ENCODE peak calls at places on chromosomes 1 and 21, in nine cellular contexts. Z is iPS DF 6.9; S is HL-60; B is caudate nucleus; V is right lobe of liver; R is IMR-90; O is CD8-positive, alpha-beta T cell; K is neural progenitor cell; A is RWPE1. P is an unnamed sample.

GRCh38 chr1:200099040-200099439 is 71.5 kb downstream of the NR5A2 start:
- DNase-seq in Z (no peak), S (no peak), B (no peak), V (no peak), R (no peak), O (no peak), K (no peak), A (no peak), P (no peak)

GRCh38 chr21:14883351-14883750 is 181.4 kb downstream of the NRIP1 start:
- DNase-seq in Z (no peak), S (no peak), B (no peak), V (no peak), R (no peak), O (no peak), K (no peak), A (no peak), P (no peak)

GRCh38 chr1:22398656-22399420 is 52.8 kb upstream of the ZBTB40 start:
- DNase-seq in Z (no peak), S (no peak), B (no peak), V (no peak), R (no peak), O (no peak), K (no peak), A (no peak), P (no peak)

GRCh38 chr1:25106981-25107642 is 125.2 kb downstream of the SYF2 start:
- DNase-seq in Z (no peak), S (no peak), B (no peak), V (no peak), R (no peak), O (no peak), K (no peak), A (no peak), P (no peak)

GRCh38 chr1:163820748-163821147 is 499.0 kb downstream of the NUF2 start:
- DNase-seq in Z (no peak), S (no peak), B (no peak), V (no peak), R (no peak), O (no peak), K (no peak), A (no peak), P (no peak)

GRCh38 chr1:109827466-109827865 is 63.7 kb upstream of the EPS8L3 start:
- DNase-seq in Z (no peak), S (no peak), B (no peak), V (no peak), R (no peak), O (no peak), K (no peak), A (no peak), P (no peak)

GRCh38 chr1:27970401-27970800 is 10.6 kb downstream of the XKR8 start:
- DNase-seq in Z (no peak), S (no peak), B (no peak), V (peak; percentile 27), R (peak; percentile 91), O (no peak), K (no peak), A (no peak), P (no peak)

GRCh38 chr1:243748706-243749283 is 101.2 kb downstream of the AKT3 start:
- DNase-seq in Z (no peak), S (peak; percentile 32), B (no peak), V (no peak), R (peak; percentile 88), O (no peak), K (peak; percentile 74), A (peak; percentile 73), P (peak; percentile 38)

GRCh38 chr1:225655509-225656258 is 2.8 kb upstream of the ENAH start:
- DNase-seq in Z (no peak), S (no peak), B (no peak), V (peak; percentile 67), R (peak; percentile 98), O (no peak), K (peak; percentile 4), A (peak; percentile 94), P (no peak)

GRCh38 chr1:63701187-63701586 is 72.6 kb upstream of the ROR1 start:
- DNase-seq in Z (no peak), S (no peak), B (no peak), V (no peak), R (no peak), O (no peak), K (no peak), A (no peak), P (no peak)

GRCh38 chr1:54310439-54311328 is 95.5 kb downstream of the SSBP3 start:
- DNase-seq in Z (peak; percentile 63), S (no peak), B (no peak), V (no peak), R (peak; percentile 39), O (no peak), K (peak; percentile 80), A (no peak), P (peak; percentile 85)

GRCh38 chr1:22349302-22350043 is 102.2 kb upstream of the ZBTB40 start:
- DNase-seq in Z (no peak), S (no peak), B (no peak), V (no peak), R (no peak), O (no peak), K (no peak), A (no peak), P (no peak)

GRCh38 chr1:40308036-40308727 is 8.9 kb downstream of the COL9A2 start:
- DNase-seq in Z (no peak), S (no peak), B (peak; percentile 38), V (no peak), R (no peak), O (no peak), K (no peak), A (no peak), P (no peak)

GRCh38 chr1:36199934-36200741 is 24.1 kb upstream of the THRAP3 start:
- DNase-seq in Z (no peak), S (no peak), B (no peak), V (no peak), R (peak; percentile 60), O (no peak), K (no peak), A (no peak), P (no peak)

GRCh38 chr1:87226341-87226760 is 102.3 kb upstream of the LMO4 start:
- DNase-seq in Z (peak; percentile 18), S (peak; percentile 72), B (no peak), V (peak; percentile 55), R (peak; percentile 100), O (no peak), K (peak; percentile 34), A (peak; percentile 88), P (no peak)

DNA sequence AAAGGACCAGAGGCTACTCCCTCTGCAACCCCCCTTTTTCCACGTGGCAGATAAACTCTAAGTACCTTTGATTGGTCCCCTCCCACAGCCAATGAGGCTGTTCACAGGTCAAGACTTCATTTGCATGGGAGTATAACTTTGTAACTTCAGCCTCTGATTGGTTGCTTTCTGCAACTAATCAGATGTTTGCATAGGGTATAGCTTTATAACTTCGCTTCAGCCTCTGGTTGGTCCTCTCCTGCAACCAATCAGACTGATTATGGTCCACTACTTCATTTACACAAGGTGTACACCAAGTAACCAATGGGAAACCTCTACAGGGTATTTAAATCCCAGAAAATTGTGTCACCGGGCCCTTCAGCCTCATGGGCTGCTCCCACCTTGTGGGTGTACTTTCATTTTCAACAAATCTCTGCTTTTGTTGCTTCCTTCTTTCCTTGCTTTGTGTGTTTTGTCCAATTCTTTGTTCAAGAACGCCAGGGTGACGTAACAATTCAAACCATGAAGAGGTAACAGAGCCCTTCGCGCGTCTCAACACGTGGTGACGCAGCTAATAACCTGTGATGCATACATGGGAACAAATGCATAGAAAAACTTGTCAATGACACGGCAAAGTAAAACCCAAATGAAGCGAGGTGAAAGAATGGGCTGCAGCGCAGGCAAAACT is 47.2 kb downstream of the VPS26C start:
- DNase-seq in Z (no peak), S (peak; percentile 23), B (no peak), V (peak; percentile 35), R (no peak), O (no peak), K (no peak), A (no peak), P (no peak)
- H3K27ac ChIP-seq in Z (no peak overlapping the region), S (no peak overlapping the region), B (peak overlapping the region; percentile 40), V (no peak overlapping the region), R (no peak overlapping the region), O (peak overlapping the region; percentile 82), K (no peak overlapping the region), A (peak overlapping the region; percentile 85), P (peak overlapping the region; percentile 81)

DNA sequence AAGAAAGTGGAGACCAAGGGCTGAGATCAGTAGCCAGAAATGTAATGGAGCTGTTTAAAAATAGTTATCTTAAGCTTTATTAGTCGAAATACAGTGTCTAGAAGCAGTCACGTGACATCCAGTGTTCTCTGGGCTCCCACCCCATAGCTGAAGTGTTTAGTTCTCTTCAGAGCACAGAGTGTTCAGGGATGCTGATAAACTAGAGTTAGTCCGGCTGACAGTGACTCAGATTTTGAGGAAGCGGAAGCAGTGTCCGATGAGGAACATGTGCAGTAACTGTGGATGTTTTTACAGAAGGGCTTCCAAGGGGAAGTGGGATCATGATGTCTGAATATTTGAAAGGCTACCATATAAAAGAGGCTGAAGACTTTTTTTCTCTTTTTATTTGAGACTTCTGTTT is 124.0 kb downstream of the GALNT2 start:
- DNase-seq in Z (no peak), S (peak; percentile 61), B (no peak), V (no peak), R (peak; percentile 74), O (no peak), K (no peak), A (no peak), P (no peak)
- H3K27ac ChIP-seq in Z (no peak overlapping the region), S (peak overlapping the region; percentile 61), B (peak overlapping the region; percentile 46), V (peak overlapping the region; percentile 3), R (no peak overlapping the region), O (no peak overlapping the region), K (no peak overlapping the region), A (no peak overlapping the region), P (no peak overlapping the region)

GRCh38 chr1:205037539-205037938 is 5.5 kb upstream of the CNTN2 start:
- DNase-seq in Z (no peak), S (no peak), B (no peak), V (peak; percentile 91), R (no peak), O (no peak), K (no peak), A (no peak), P (no peak)
- H3K27ac ChIP-seq in Z (no peak overlapping the region), S (no peak overlapping the region), B (peak overlapping the region; percentile 84), V (no peak overlapping the region), R (no peak overlapping the region), O (no peak overlapping the region), K (no peak overlapping the region), A (no peak overlapping the region), P (no peak overlapping the region)

GRCh38 chr1:6269271-6269996 is 8.5 kb upstream of the GPR153 start:
- DNase-seq in Z (no peak), S (no peak), B (no peak), V (no peak), R (no peak), O (no peak), K (no peak), A (no peak), P (no peak)

GRCh38 chr1:6269997-6270401 is 9.1 kb upstream of the GPR153 start:
- DNase-seq in Z (no peak), S (no peak), B (no peak), V (no peak), R (no peak), O (no peak), K (no peak), A (no peak), P (peak; percentile 65)

GRCh38 chr1:6270432-6270831 is 9.5 kb upstream of the GPR153 start:
- DNase-seq in Z (no peak), S (no peak), B (no peak), V (no peak), R (no peak), O (no peak), K (no peak), A (no peak), P (no peak)

GRCh38 chr1:6271554-6271953 is 10.7 kb upstream of the GPR153 start:
- DNase-seq in Z (no peak), S (no peak), B (no peak), V (no peak), R (no peak), O (no peak), K (no peak), A (no peak), P (no peak)

GRCh38 chr1:6271001-6271400 is 10.1 kb upstream of the GPR153 start:
- DNase-seq in Z (no peak), S (no peak), B (no peak), V (no peak), R (no peak), O (no peak), K (no peak), A (no peak), P (no peak)
- H3K27ac ChIP-seq in Z (no peak overlapping the region), S (no peak overlapping the region), B (no peak overlapping the region), V (no peak overlapping the region), R (no peak overlapping the region), O (no peak overlapping the region), K (no peak overlapping the region), A (peak overlapping the region; percentile 90), P (no peak overlapping the region)